ENCODE peak calls at places on chromosomes 4 and X, in five cellular contexts. R is IMR-90, E is mesenchymal stem cell, K is H9, D is H1. Y is an unnamed sample.

GRCh38 chr4:82561745-82562552 is at the start of gene TMEM150C:
- DNase-seq in D (no peak), E (peak; percentile 36), K (peak; percentile 67), R (no peak), Y (peak; percentile 44)

GRCh38 chrX:82058728-82059127 is 856.8 kb downstream of the SH3BGRL start:
- DNase-seq in E (no peak), K (no peak), R (no peak), D (no peak), Y (no peak)

GRCh38 chr4:85520765-85521749 is 46.1 kb downstream of the ARHGAP24 start:
- DNase-seq in E (no peak), K (no peak), D (no peak), R (no peak), Y (no peak)

GRCh38 chr4:114606240-114606639 is 7.6 kb downstream of the UGT8 start:
- DNase-seq in D (no peak), K (peak; percentile 40), R (no peak), E (no peak), Y (no peak)

GRCh38 chrX:71998836-71999509 is 88.3 kb downstream of the NHSL2 start:
- DNase-seq in D (no peak), K (peak; percentile 21), R (no peak), E (peak; percentile 37), Y (no peak)

GRCh38 chr4:122591196-122591595 is 29.7 kb downstream of the IL21 start:
- DNase-seq in R (peak; percentile 28), K (no peak), E (no peak), D (no peak), Y (no peak)

GRCh38 chr4:154822775-154823174 is 41.7 kb downstream of the RBM46 start:
- DNase-seq in D (no peak), K (no peak), R (peak; percentile 84), E (peak; percentile 2), Y (no peak)

GRCh38 chrX:143754183-143754582 is 33.6 kb upstream of the SPANXN2 start:
- DNase-seq in K (no peak), R (no peak), D (no peak), E (no peak), Y (no peak)

GRCh38 chr4:184978211-184978610 is 40.1 kb upstream of the HELT start:
- DNase-seq in R (no peak), D (no peak), K (no peak), E (no peak), Y (no peak)

DNA sequence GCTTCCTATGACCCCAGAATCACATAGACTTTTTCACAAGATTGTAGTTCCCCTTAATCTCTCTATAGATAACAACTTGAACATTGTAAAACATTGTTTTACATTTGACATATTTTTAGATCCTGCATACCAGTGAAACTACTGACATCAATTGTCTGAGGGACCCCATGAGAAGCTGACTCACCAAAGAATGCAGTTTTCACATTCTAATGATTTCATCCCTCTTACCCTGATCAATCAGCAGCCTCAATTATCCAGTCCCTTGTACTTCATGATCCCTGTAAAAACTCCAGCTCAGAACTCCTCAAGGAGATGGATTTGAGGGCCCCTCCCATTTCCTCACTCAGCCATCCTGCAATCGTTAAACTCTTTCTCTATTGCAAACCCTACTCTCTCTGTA is 411.0 kb upstream of the NDST3 start:
- DNase-seq in K (no peak), D (no peak), E (peak; percentile 10), R (no peak), Y (no peak)
- H2BK15ac ChIP-seq in K (no peak overlapping the region), D (no peak overlapping the region), E (no peak overlapping the region), R (no peak overlapping the region), Y (no peak overlapping the region)

GRCh38 chr4:53553486-53554210 is 37.6 kb downstream of the LNX1 start:
- DNase-seq in D (no peak), E (no peak), K (no peak), R (no peak), Y (no peak)
- H2AFZ ChIP-seq in D (no peak overlapping the region), E (no peak overlapping the region), K (no peak overlapping the region), R (no peak overlapping the region), Y (no peak overlapping the region)

GRCh38 chr4:168604496-168605373 is 107.9 kb downstream of the PALLD start:
- DNase-seq in E (peak; percentile 84), R (peak; percentile 87), D (no peak), K (no peak), Y (peak; percentile 84)
- H2BK15ac ChIP-seq in E (no peak overlapping the region), R (peak overlapping the region; percentile 23), D (no peak overlapping the region), K (no peak overlapping the region), Y (no peak overlapping the region)

GRCh38 chr4:130574215-130574614 is 1478.3 kb downstream of the C4orf33 start:
- DNase-seq in E (no peak), R (no peak), K (no peak), D (no peak), Y (no peak)
- H2AFZ ChIP-seq in E (no peak overlapping the region), R (no peak overlapping the region), K (no peak overlapping the region), D (no peak overlapping the region), Y (no peak overlapping the region)

GRCh38 chrX:16202943-16203342 is 35.7 kb downstream of the MAGEB17 start:
- DNase-seq in R (no peak), E (no peak), D (no peak), K (no peak), Y (no peak)
- H2BK15ac ChIP-seq in R (no peak overlapping the region), E (no peak overlapping the region), D (no peak overlapping the region), K (no peak overlapping the region), Y (no peak overlapping the region)